ENCODE peak calls at places on chromosome 12, in five cellular contexts. M is mammary epithelial cell, B is PC-3, V is neural progenitor cell, H is fibroblast of lung. S is an unnamed sample.

GRCh38 chr12:122669397-122670070 is 33.6 kb downstream of the HCAR2 start:
- DNase-seq in V (no peak), M (no peak), B (peak), H (peak), S (peak)

GRCh38 chr12:75784591-75784990 is 247.0 kb downstream of the PHLDA1 start:
- DNase-seq in B (peak), H (no peak), M (peak), V (no peak), S (peak)

GRCh38 chr12:64178122-64178521 is 44.0 kb downstream of the KICS2 start:
- DNase-seq in V (no peak), B (peak), H (peak), M (peak), S (peak)

GRCh38 chr12:57852620-57853509 is 6.3 kb upstream of the CTDSP2 start:
- DNase-seq in H (peak), B (no peak), M (no peak), V (peak), S (no peak)

GRCh38 chr12:52879394-52880351 is 25.2 kb downstream of the KRT8 start:
- DNase-seq in H (peak), M (peak), V (peak), B (peak), S (peak)

GRCh38 chr12:100473716-100474150 is at the start of gene NR1H4:
- DNase-seq in B (no peak), H (peak), V (no peak), M (peak), S (peak)

GRCh38 chr12:44674866-44675265 is 201.2 kb downstream of the NELL2 start:
- DNase-seq in M (no peak), H (no peak), V (peak), B (no peak), S (no peak)

GRCh38 chr12:132955094-132955932 is 793 bp downstream of the ZNF605 start:
- DNase-seq in M (peak), V (peak), H (peak), B (peak), S (peak)

GRCh38 chr12:12333407-12333831 is 16.6 kb downstream of the MANSC1 start:
- DNase-seq in M (no peak), H (peak), V (no peak), B (peak), S (no peak)

GRCh38 chr12:75750950-75751349 is 239.5 kb upstream of the KRR1 start:
- DNase-seq in M (no peak), H (peak), B (no peak), V (no peak), S (peak)

GRCh38 chr12:81998761-81999378 is 239.7 kb upstream of the PPFIA2 start:
- DNase-seq in M (peak), B (no peak), V (no peak), H (no peak), S (no peak)

GRCh38 chr12:64583395-64584172 is 26.7 kb upstream of the RASSF3 start:
- DNase-seq in M (no peak), H (peak), V (no peak), B (no peak), S (peak)

GRCh38 chr12:27162229-27162537 is 79.8 kb upstream of the C12orf71 start:
- DNase-seq in M (no peak), V (no peak), H (no peak), B (peak), S (no peak)

GRCh38 chr12:67630373-67631088 is 18.0 kb upstream of the DYRK2 start:
- DNase-seq in B (peak), V (peak), H (peak), M (no peak), S (no peak)

GRCh38 chr12:89167986-89168385 is 184.3 kb downstream of the DUSP6 start:
- DNase-seq in H (no peak), M (no peak), V (no peak), B (no peak), S (no peak)

GRCh38 chr12:51401486-51401885 is 10.3 kb upstream of the GALNT6 start:
- DNase-seq in B (no peak), V (no peak), H (no peak), M (no peak), S (no peak)

GRCh38 chr12:7832059-7832696 is 40.5 kb downstream of the SLC2A14 start:
- DNase-seq in M (peak), V (peak), H (peak), B (peak), S (peak)

GRCh38 chr12:42633594-42633993 is 44.0 kb upstream of the PRICKLE1 start:
- DNase-seq in M (no peak), B (no peak), H (no peak), V (no peak), S (no peak)

GRCh38 chr12:132275110-132275531 is 54.3 kb downstream of the GALNT9 start:
- DNase-seq in V (peak), B (peak), M (no peak), H (peak), S (peak)

GRCh38 chr12:1350055-1350933 is 244.1 kb downstream of the FBXL14 start:
- DNase-seq in M (peak), V (no peak), H (peak), B (peak), S (peak)

GRCh38 chr12:81800298-81801148 is 41.4 kb upstream of the PPFIA2 start:
- DNase-seq in V (peak), H (peak), M (no peak), B (no peak), S (peak)

GRCh38 chr12:93812616-93813015 is 135.4 kb downstream of the CRADD start:
- DNase-seq in M (no peak), B (no peak), H (peak), V (no peak), S (peak)

GRCh38 chr12:75194250-75194649 is 15.4 kb downstream of the KCNC2 start:
- DNase-seq in B (peak), H (no peak), V (no peak), M (no peak), S (no peak)

GRCh38 chr12:120324841-120325417 is 2.6 kb downstream of the PLA2G1B start:
- DNase-seq in B (no peak), M (no peak), V (no peak), H (no peak), S (no peak)

GRCh38 chr12:104460973-104461693 is 4.4 kb downstream of the CHST11 start:
- DNase-seq in B (no peak), H (no peak), V (no peak), M (no peak), S (no peak)

DNA sequence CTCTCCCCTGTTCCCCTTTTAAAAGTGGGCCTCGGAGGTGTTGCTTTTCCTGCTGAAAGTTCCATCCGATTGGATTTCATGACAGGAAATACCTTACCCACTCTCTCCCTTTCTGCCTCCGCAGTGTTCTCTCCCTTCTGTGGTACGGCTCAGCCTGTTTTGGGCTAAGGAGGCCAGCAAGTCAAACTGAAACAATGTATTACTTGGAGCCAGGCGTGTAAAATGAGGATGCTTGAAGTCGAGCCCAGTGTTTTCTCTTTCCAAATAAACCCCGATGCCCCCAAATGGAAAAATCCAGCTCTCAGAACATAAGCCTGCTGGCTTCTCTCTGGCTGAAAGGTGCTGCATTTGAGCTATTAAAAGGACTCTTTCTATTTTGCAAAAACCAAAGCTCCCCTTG is 124.7 kb downstream of the ZNF664 start:
- DNase-seq in V (no peak), M (no peak), H (no peak), B (no peak), S (peak)
- H3K4me2 ChIP-seq in V (no peak), M (peak), H (no peak), B (no peak), S (no peak)

DNA sequence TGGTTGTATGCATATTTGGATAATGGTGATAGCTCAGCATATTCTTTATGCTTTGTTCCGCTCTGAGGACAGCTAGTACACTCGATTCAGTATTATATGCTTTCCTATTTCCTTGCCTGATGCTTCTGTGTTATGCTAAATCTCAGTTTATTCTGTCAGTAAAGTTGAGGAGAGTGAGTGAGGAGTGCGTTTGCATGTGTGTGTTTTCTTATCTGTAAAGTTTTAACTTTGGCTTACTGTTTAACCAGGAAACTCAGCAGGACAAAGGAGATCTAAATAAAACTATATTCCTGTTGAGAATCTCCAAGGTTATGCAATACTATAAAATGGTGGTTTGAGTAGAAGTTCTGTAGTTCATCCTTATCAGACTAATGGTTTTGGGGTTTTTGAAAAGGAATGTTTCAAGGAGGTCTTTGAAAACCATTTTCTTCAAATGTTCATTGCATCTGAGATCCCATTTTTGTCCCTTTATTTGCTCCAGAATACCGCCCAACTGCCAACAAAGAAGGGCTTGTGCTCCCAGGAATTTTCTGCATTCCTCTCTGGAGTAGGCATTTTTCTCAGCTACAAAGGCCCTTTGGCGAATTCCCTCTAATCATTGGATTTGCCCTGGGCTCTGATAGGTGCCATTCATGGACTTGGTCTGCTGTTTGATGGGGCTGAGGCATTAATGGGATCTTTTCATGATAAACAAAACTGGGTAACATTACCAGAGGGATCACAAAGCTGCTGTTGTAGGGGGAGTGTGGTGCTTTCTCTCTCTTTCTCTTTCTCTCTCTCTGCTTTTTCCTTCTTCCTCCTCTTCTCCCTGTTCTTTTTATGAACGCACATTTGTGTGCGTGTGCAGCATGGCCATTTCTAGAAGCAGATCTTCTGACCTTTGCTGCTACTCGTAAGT is 71.7 kb downstream of the HMGA2 start:
- DNase-seq in H (no peak), M (no peak), B (peak), V (peak), S (no peak)
- H3K4me3 ChIP-seq in H (no peak), M (no peak), B (no peak), V (peak), S (no peak)

DNA sequence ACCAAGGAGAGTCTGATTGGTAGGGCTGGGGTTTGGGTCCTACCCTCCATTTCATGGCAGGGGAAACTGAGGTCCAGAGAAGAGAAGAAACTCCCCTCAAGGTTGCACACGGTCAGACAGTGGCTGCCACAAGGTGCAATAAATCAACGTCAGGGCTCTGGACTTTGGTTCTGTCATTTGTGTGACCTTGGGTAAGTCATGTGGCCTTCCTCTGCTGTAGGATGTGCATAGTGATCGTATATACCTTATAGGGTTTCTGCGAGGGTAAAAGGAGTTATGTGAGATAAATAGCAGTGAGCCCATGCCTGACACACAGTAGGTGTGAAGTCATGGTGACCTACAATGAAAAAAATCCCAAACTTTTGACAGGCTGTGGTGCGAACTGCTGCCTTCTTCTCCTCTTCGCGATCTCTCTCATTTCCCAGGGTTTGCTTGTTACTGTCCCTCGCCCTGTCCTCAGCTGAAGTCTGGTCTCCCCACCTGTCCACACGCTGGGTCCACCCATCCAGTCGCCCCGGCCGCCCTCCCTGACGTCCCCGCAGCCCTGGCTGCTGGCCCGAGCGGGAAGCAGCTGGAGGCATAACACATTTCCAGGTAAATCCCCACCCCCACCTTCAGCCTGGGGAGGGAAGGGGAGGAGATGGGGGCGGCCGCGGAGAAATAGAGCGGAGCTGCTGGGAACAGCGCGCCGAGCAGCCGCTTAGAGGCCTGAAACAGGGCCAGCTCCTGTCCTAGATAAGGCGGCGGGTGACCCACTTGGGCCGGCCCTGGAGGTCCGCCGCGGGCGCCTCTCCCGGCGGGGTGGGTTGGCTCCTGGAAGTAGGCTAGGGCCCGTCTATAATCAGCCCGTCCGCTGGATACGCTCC is 1.8 kb upstream of the FAM222A start:
- DNase-seq in B (no peak), H (no peak), V (peak), M (no peak), S (no peak)
- TF ChIP-seq EZH2 in B (no peak), H (no peak), V (no peak), M (no peak), S (peak)

GRCh38 chr12:121632069-121632970 is 6.0 kb downstream of the ORAI1 start:
- DNase-seq in V (no peak), H (peak), M (no peak), B (no peak), S (no peak)

GRCh38 chr12:121638298-121639202 is 12.2 kb downstream of the ORAI1 start:
- DNase-seq in H (no peak), M (no peak), B (no peak), V (no peak), S (no peak)

GRCh38 chr12:121634836-121635235 is 8.5 kb downstream of the ORAI1 start:
- DNase-seq in B (no peak), H (no peak), M (no peak), V (no peak), S (no peak)

GRCh38 chr12:121641343-121641630 is 15.0 kb downstream of the ORAI1 start:
- DNase-seq in B (no peak), H (no peak), M (no peak), V (no peak), S (no peak)

DNA sequence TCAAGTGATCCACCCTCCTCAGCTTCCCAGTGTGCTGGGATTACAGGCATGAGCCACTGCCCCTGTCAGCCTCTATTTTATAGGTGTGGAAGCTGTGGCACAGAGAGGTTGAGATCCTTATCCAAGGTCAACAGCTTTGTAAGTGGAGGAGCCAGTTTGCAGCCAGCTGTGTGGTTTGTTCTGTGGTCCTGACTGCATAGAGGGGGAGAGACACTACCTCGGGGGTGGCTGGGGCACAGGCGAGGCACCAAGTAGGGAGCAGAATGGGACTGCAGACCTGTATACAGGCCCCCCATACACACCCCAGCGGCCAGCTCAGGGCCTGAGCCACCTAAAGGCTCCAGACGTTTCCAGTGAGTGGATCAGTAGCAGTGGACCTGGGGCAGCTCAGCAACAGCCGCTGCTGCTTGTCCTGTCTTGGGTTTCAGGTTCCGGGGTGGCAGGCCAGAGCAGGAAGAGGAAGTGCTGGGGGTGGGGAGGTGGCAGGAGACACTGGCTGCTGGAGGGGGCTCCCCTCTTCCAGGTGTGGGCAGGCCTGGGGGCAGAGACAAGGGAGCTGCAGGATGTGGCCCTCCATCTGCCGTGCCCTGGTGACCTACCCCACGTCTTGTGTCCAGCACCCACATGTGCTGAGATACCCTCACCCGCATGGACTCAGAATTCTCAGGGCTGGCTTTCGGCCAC is 11.0 kb downstream of the ORAI1 start:
- DNase-seq in H (no peak), M (no peak), B (no peak), V (no peak), S (no peak)
- H3K4me2 ChIP-seq in H (no peak), M (no peak), B (no peak), V (no peak), S (no peak)

GRCh38 chr12:54280401-54281260 is at the start of gene HNRNPA1:
- DNase-seq in H (peak), M (peak), B (peak), V (peak), S (peak)

GRCh38 chr12:54279632-54280400 is at the start of gene CBX5:
- DNase-seq in H (peak), B (peak), M (peak), V (peak), S (peak)

GRCh38 chr12:54285150-54286041 is 4.9 kb downstream of the HNRNPA1 start:
- DNase-seq in H (no peak), M (no peak), V (no peak), B (no peak), S (peak)

GRCh38 chr12:54286042-54286931 is 5.8 kb downstream of the HNRNPA1 start:
- DNase-seq in M (peak), B (no peak), H (no peak), V (no peak), S (no peak)

DNA sequence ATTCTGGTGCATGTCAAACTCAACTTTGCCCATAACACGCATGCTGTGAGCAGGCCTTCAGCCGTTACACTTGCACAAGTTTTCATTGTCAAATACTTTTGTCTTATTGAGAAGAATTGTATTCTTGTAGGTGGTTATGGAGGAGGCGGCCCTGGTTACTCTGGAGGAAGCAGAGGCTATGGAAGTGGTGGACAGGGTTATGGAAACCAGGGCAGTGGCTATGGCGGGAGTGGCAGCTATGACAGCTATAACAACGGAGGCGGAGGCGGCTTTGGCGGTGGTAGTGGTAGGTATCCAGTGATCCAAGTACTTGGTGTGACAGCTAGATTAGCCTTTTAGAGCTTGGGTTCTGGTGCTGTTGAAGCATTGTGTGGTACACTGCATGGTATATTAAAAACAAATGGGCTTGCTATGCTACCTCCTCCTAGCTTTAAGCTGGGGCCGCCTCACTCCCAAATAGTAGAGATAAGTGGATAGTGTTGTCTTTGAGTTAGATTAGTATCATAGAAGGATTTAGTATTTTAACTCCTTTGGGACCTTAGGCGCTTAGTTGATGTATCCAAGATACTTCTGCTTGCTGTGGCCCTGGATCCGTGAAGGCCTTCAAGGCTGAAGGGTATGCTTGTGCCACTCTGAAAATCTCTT is 2.5 kb downstream of the HNRNPA1 start:
- DNase-seq in B (no peak), H (no peak), V (no peak), M (no peak), S (no peak)
- H3K4me3 ChIP-seq in B (peak), H (peak), V (peak), M (peak), S (peak)

GRCh38 chr12:53967451-53968059 is 5.4 kb upstream of the HOXC11 start:
- DNase-seq in H (no peak), V (no peak), M (no peak), B (no peak), S (no peak)
- TF ChIP-seq EZH2 in H (no peak), V (no peak), M (no peak), B (no peak), S (no peak)

S was measured in GM23248.